ENCODE peak calls at places on chromosomes 13 and 19, in eight cellular contexts. A is AG20443; F is stimulated activated CD4-positive, alpha-beta T cell treated with anti-CD3 and anti-CD28 coated beads, TNF-alpha, amount 100 ng/mL, for 1 hour; H is GM12865; J is CD4-positive, CD25-positive, alpha-beta regulatory T cell; Y is fibroblast of lung; K is effector CD4-positive, alpha-beta T cell; U is breast epithelium. X is an unnamed sample.

GRCh38 chr19:21468791-21469190 is 36.6 kb upstream of the ZNF429 start:
- DNase-seq in K (no peak), J (no peak), A (no peak), F (no peak), H (no peak), U (no peak), Y (no peak), X (no peak)

GRCh38 chr13:111518161-111518791 is 197.8 kb downstream of the TEX29 start:
- DNase-seq in F (no peak), J (no peak), U (no peak), K (no peak), A (no peak), Y (no peak), H (no peak), X (no peak)

GRCh38 chr19:46456930-46457329 is 14.4 kb downstream of the PNMA8A start:
- DNase-seq in H (no peak), J (no peak), Y (no peak), A (no peak), F (no peak), K (no peak), U (no peak), X (no peak)

GRCh38 chr13:50990540-50991506 is 81.2 kb downstream of the RNASEH2B start:
- DNase-seq in Y (peak; percentile 73), J (no peak), A (peak; percentile 89), K (no peak), F (no peak), H (no peak), U (no peak), X (no peak)

GRCh38 chr19:47765522-47766358 is 12.8 kb upstream of the SELENOW start:
- DNase-seq in Y (peak; percentile 39), F (no peak), J (peak; percentile 36), U (no peak), K (peak; percentile 34), H (peak; percentile 68), A (peak; percentile 76), X (no peak)

GRCh38 chr13:48403929-48404328 is 9.0 kb downstream of the LPAR6 start:
- DNase-seq in H (no peak), K (no peak), J (no peak), A (no peak), U (no peak), Y (no peak), F (no peak), X (no peak)

GRCh38 chr19:16041571-16042386 is 34.5 kb upstream of the TPM4 start:
- DNase-seq in J (peak; percentile 50), H (peak; percentile 57), A (peak; percentile 96), Y (peak; percentile 47), U (peak; percentile 72), F (peak; percentile 71), K (peak; percentile 67), X (no peak)

GRCh38 chr13:92842145-92842544 is 384.5 kb upstream of the GPC6 start:
- DNase-seq in K (no peak), J (no peak), F (no peak), U (no peak), A (peak; percentile 65), Y (peak; percentile 97), H (no peak), X (no peak)

GRCh38 chr19:294819-295686 is 3.9 kb upstream of the PLPP2 start:
- DNase-seq in A (peak; percentile 85), Y (no peak), K (peak; percentile 28), J (peak; percentile 37), F (peak; percentile 32), H (peak; percentile 24), U (no peak), X (no peak)

GRCh38 chr19:43723588-43723987 is 7.7 kb downstream of the IRGC start:
- DNase-seq in F (no peak), A (no peak), H (no peak), J (no peak), Y (no peak), U (no peak), K (no peak), X (no peak)

GRCh38 chr19:3507371-3508120 is 1.4 kb downstream of the FZR1 start:
- DNase-seq in H (no peak), U (peak; percentile 51), K (peak; percentile 40), J (peak; percentile 23), F (peak; percentile 25), A (peak; percentile 58), Y (peak; percentile 27), X (no peak)

GRCh38 chr19:3275068-3275582 is 50.7 kb downstream of the CELF5 start:
- DNase-seq in A (no peak), Y (no peak), K (peak; percentile 47), F (no peak), U (no peak), H (peak; percentile 54), J (peak; percentile 58), X (no peak)

GRCh38 chr13:113989585-113990300 is 15.9 kb upstream of the C13orf46 start:
- DNase-seq in Y (no peak), K (no peak), U (no peak), H (no peak), A (no peak), J (no peak), F (no peak), X (no peak)

GRCh38 chr13:33940898-33941297 is 122.9 kb downstream of the RFC3 start:
- DNase-seq in F (no peak), U (no peak), J (no peak), H (no peak), Y (no peak), A (no peak), K (no peak), X (peak; percentile 85)

GRCh38 chr13:75411924-75412537 is 69.9 kb downstream of the TBC1D4 start:
- DNase-seq in U (no peak), A (no peak), F (no peak), Y (no peak), K (no peak), J (no peak), H (no peak), X (no peak)

GRCh38 chr13:101783554-101783953 is 331.1 kb downstream of the ITGBL1 start:
- DNase-seq in A (no peak), U (no peak), K (no peak), H (no peak), F (no peak), J (no peak), Y (no peak), X (no peak)

GRCh38 chr19:47776568-47776967 is 1.9 kb upstream of the SELENOW start:
- DNase-seq in U (no peak), H (no peak), F (no peak), Y (peak; percentile 31), J (no peak), A (no peak), K (no peak), X (peak; percentile 97)

GRCh38 chr13:58619396-58620113 is 988.0 kb downstream of the PCDH17 start:
- DNase-seq in K (no peak), H (peak; percentile 1), Y (peak; percentile 9), U (no peak), A (no peak), J (no peak), F (no peak), X (no peak)